ENCODE peak calls at places on chromosomes 4 and X, in ten cellular contexts. G is uterus, W is heart left ventricle, V is esophagus squamous epithelium, I is upper lobe of left lung, N is gastrocnemius medialis, B is sigmoid colon, K is prostate gland, U is transverse colon, T is lower leg skin. F is an unnamed sample.

GRCh38 chr4:153232768-153233167 is 28.5 kb downstream of the TRIM2 start:
- DNase-seq in G (no peak), W (peak), V (no peak), I (peak), N (no peak), B (no peak), K (no peak), U (peak), T (peak), F (no peak)

GRCh38 chrX:149472620-149473019 is 32.5 kb downstream of the IDS start:
- DNase-seq in G (no peak), W (no peak), V (no peak), I (no peak), N (no peak), B (no peak), K (no peak), U (no peak), T (no peak), F (no peak)

GRCh38 chrX:264634-265455 is 16.3 kb upstream of the PLCXD1 start:
- DNase-seq in G (no peak), W (no peak), V (no peak), I (peak), N (no peak), B (peak), K (peak), U (no peak), T (peak), F (no peak)

GRCh38 chr4:128716325-128716724 is 93.2 kb upstream of the JADE1 start:
- DNase-seq in G (peak), W (peak), V (no peak), I (no peak), N (no peak), B (peak), K (no peak), U (no peak), T (no peak), F (no peak)

GRCh38 chrX:92213781-92214180 is 434.6 kb downstream of the PCDH11X start:
- DNase-seq in G (no peak), W (no peak), V (no peak), I (no peak), N (no peak), B (no peak), K (no peak), U (no peak), T (no peak), F (no peak)

GRCh38 chr4:156523991-156524390 is 447.6 kb downstream of the PDGFC start:
- DNase-seq in G (no peak), W (no peak), V (no peak), I (no peak), N (no peak), B (no peak), K (no peak), U (no peak), T (no peak), F (no peak)

GRCh38 chr4:77010841-77011354 is 61.3 kb downstream of the SEPTIN11 start:
- DNase-seq in G (no peak), W (no peak), V (no peak), I (no peak), N (no peak), B (no peak), K (no peak), U (no peak), T (no peak), F (no peak)

GRCh38 chrX:110944793-110945466 is 149.3 kb upstream of the CHRDL1 start:
- DNase-seq in G (no peak), W (no peak), V (no peak), I (no peak), N (no peak), B (no peak), K (peak), U (no peak), T (peak), F (no peak)

GRCh38 chr4:98662619-98663225 is 4.3 kb upstream of the TSPAN5 start:
- DNase-seq in G (no peak), W (no peak), V (no peak), I (no peak), N (no peak), B (no peak), K (peak), U (no peak), T (no peak), F (no peak)

GRCh38 chrX:54066841-54067240 is 22.6 kb upstream of the PHF8 start:
- DNase-seq in G (no peak), W (no peak), V (no peak), I (no peak), N (no peak), B (no peak), K (no peak), U (no peak), T (no peak), F (no peak)

GRCh38 chr4:44479731-44480130 is 31.1 kb upstream of the KCTD8 start:
- DNase-seq in G (no peak), W (no peak), V (no peak), I (no peak), N (no peak), B (no peak), K (no peak), U (no peak), T (no peak), F (no peak)

GRCh38 chr4:79603681-79604080 is 195.7 kb upstream of the GK2 start:
- DNase-seq in G (no peak), W (no peak), V (no peak), I (no peak), N (no peak), B (no peak), K (no peak), U (no peak), T (no peak), F (no peak)

GRCh38 chrX:120499301-120500097 is 30.4 kb upstream of the LAMP2 start:
- DNase-seq in G (peak), W (no peak), V (no peak), I (no peak), N (no peak), B (no peak), K (no peak), U (no peak), T (no peak), F (no peak)

GRCh38 chr4:128444544-128445302 is 157.1 kb upstream of the PGRMC2 start:
- DNase-seq in G (no peak), W (no peak), V (no peak), I (no peak), N (no peak), B (no peak), K (no peak), U (no peak), T (no peak), F (no peak)

GRCh38 chrX:139691843-139692505 is 16.0 kb downstream of the MCF2 start:
- DNase-seq in G (no peak), W (no peak), V (no peak), I (no peak), N (no peak), B (no peak), K (no peak), U (no peak), T (no peak), F (no peak)

GRCh38 chr4:123017078-123017477 is 94.7 kb upstream of the NUDT6 start:
- DNase-seq in G (no peak), W (no peak), V (no peak), I (no peak), N (no peak), B (no peak), K (no peak), U (no peak), T (no peak), F (no peak)

GRCh38 chrX:24839331-24839730 is 145.6 kb downstream of the POLA1 start:
- DNase-seq in G (no peak), W (no peak), V (no peak), I (no peak), N (no peak), B (no peak), K (no peak), U (no peak), T (no peak), F (no peak)

GRCh38 chr4:68850293-68850692 is 34.5 kb downstream of the UGT2B10 start:
- DNase-seq in G (no peak), W (no peak), V (no peak), I (no peak), N (no peak), B (no peak), K (no peak), U (no peak), T (no peak), F (no peak)

GRCh38 chr4:118280501-118281218 is 72.1 kb downstream of the PRSS12 start:
- DNase-seq in G (peak), W (peak), V (no peak), I (peak), N (no peak), B (no peak), K (peak), U (peak), T (no peak), F (peak)

GRCh38 chr4:64417974-64418373 is 8.7 kb upstream of the TECRL start:
- DNase-seq in G (no peak), W (peak), V (no peak), I (no peak), N (peak), B (no peak), K (peak), U (no peak), T (no peak), F (no peak)

GRCh38 chr4:1986578-1987210 is 22.1 kb downstream of the NELFA start:
- DNase-seq in G (no peak), W (no peak), V (no peak), I (peak), N (no peak), B (no peak), K (no peak), U (no peak), T (peak), F (no peak)

GRCh38 chrX:71454222-71454621 is 78.7 kb upstream of the OGT start:
- DNase-seq in G (no peak), W (no peak), V (no peak), I (no peak), N (no peak), B (no peak), K (no peak), U (no peak), T (no peak), F (no peak)

GRCh38 chrX:8748855-8749254 is 16.9 kb upstream of the ANOS1 start:
- DNase-seq in G (no peak), W (no peak), V (no peak), I (no peak), N (no peak), B (no peak), K (no peak), U (no peak), T (no peak), F (no peak)

GRCh38 chrX:134764202-134764785 is 106.0 kb upstream of the PLAC1 start:
- DNase-seq in G (no peak), W (no peak), V (no peak), I (no peak), N (no peak), B (no peak), K (no peak), U (no peak), T (no peak), F (no peak)

GRCh38 chrX:48996969-48997368 is 5.1 kb downstream of the GRIPAP1 start:
- DNase-seq in G (no peak), W (no peak), V (no peak), I (no peak), N (no peak), B (no peak), K (no peak), U (no peak), T (no peak), F (no peak)

GRCh38 chr4:11814758-11815157 is 386.1 kb upstream of the HS3ST1 start:
- DNase-seq in G (no peak), W (no peak), V (no peak), I (no peak), N (no peak), B (no peak), K (no peak), U (no peak), T (no peak), F (no peak)

GRCh38 chr4:68375667-68376559 is 26.0 kb upstream of the YTHDC1 start:
- DNase-seq in G (peak), W (peak), V (no peak), I (peak), N (peak), B (no peak), K (peak), U (peak), T (no peak), F (peak)

GRCh38 chrX:15511563-15511962 is 11.0 kb downstream of the BMX start:
- DNase-seq in G (no peak), W (no peak), V (no peak), I (no peak), N (no peak), B (no peak), K (no peak), U (no peak), T (no peak), F (no peak)

GRCh38 chr4:101218346-101218745 is 129.0 kb downstream of the PPP3CA start:
- DNase-seq in G (no peak), W (no peak), V (no peak), I (no peak), N (no peak), B (no peak), K (no peak), U (no peak), T (no peak), F (no peak)

GRCh38 chr4:101103381-101104142 is 243.8 kb downstream of the PPP3CA start:
- DNase-seq in G (no peak), W (no peak), V (no peak), I (no peak), N (no peak), B (no peak), K (no peak), U (no peak), T (no peak), F (no peak)

GRCh38 chr4:174746710-174747109 is 82.3 kb downstream of the GLRA3 start:
- DNase-seq in G (no peak), W (no peak), V (no peak), I (no peak), N (no peak), B (no peak), K (no peak), U (no peak), T (no peak), F (no peak)

DNA sequence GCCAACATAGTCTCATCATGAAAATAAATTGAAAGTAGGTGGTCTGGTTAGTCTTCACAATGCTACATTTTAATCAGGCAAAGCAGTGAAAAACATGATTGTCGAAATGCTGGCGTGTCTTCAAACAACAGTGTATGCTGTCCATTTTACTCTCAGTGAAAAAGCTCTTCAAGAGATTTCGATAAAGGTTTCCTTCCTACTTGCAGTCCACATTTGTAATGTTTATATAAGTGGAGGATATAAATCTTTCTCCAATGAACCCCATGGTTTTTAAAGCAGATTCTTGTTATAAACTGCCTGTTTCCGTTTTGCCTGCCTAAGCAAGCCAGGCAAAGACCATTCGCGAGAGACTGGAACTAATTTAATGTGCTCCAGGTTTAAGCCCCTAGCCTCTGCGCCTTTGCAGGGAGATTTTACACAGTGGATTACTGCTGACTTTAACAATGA is 169.6 kb downstream of the SCFD2 start:
- DNase-seq in G (no peak), W (no peak), V (no peak), I (no peak), N (no peak), B (no peak), K (no peak), U (no peak), T (no peak), F (no peak)
- H3K4me3 ChIP-seq in G (no peak), W (no peak), V (no peak), I (no peak), N (no peak), B (no peak), K (no peak), U (no peak), T (no peak), F (no peak)

DNA sequence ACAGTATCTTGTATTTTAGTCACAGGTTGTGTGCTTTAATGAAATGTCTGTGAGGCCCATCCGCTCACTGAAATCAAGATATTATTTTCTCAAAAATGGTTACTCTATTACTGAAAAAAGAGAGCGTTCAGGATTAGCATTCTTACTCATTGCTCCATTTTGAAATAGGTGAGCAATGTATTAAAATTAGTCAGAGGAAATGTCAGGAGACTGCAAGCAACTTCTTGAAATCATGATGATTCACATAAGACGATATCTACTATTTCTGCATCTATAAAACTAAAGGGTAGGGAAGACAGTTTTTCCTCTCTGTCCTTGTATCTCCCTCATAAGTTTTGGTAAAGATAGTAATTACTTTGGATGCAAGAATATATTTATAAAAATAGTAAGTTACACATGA is 937.7 kb downstream of the PCDH7 start:
- DNase-seq in G (no peak), W (no peak), V (no peak), I (no peak), N (no peak), B (no peak), K (no peak), U (no peak), T (no peak), F (no peak)
- TF ChIP-seq POLR2A in G (no peak), W (no peak), V (no peak), I (no peak), N (no peak), B (no peak), K (no peak), U (no peak), T (no peak), F (no peak)

DNA sequence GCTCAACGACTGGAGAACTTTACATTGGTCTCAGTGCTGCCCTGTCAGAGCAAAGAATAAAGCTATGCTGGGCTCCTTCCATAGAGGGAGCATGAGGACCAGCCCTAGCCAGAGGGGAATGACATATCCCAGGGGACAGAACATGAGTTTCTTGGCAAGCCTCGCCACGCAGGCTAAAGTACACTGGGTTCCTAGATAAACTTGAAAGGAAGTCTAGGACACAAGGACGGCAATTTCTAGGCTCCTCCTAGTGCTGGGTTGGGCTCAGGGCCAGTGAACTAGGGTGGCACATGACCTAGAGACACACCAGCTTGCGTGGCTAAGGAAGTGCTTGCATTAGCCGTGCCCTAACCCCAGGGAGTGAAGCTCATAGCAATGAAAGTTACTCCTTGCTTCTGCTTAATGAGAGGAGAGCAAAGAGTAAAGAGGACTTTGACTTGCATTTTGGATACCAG is 141.0 kb downstream of the MAB21L2 start:
- DNase-seq in G (peak), W (peak), V (no peak), I (peak), N (peak), B (peak), K (peak), U (peak), T (peak), F (peak)
- TF ChIP-seq CTCF in G (no peak), W (peak), V (no peak), I (no peak), N (peak), B (no peak), K (peak), U (peak), T (no peak), F (no peak)

GRCh38 chrX:150572206-150572605 is 3.8 kb downstream of the MTM1 start:
- DNase-seq in G (no peak), W (no peak), V (no peak), I (no peak), N (no peak), B (no peak), K (no peak), U (no peak), T (no peak), F (no peak)
- H3K4me3 ChIP-seq in G (no peak), W (no peak), V (no peak), I (no peak), N (no peak), B (no peak), K (no peak), U (peak), T (no peak), F (no peak)

DNA sequence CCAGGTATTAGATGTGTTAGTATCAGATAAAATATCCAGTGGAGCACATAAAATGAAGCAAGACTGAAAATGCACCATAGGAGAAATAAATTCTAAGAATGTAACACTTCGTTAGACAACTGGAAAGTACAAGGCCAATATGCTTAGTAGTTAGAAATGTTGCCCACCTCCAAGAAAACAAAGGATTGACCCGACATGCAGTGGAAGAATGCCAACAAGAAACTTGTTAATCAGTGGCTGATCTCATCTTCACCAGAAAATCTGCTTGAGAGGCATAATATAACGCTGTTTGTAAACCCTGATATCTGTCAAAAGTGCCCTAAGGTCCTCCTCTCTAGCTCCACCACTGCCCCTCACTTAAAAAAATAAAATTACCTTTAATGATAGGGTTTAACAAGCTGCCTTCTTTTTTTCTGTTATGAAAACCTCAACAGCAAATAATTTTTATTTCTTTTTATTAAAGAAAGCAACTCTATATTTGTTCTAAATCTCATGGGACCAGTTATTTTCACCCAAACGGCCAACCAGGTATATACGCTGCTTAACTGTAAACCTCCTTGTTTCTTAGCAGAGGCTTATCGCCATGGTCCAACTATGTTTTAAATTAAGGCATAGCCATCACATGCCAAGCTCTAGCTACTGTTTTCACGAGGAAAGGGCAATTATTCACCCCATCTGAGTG is 1.8 kb downstream of the RASGEF1B start:
- DNase-seq in G (no peak), W (no peak), V (no peak), I (no peak), N (no peak), B (no peak), K (no peak), U (no peak), T (no peak), F (no peak)
- TF ChIP-seq POLR2A in G (no peak), W (no peak), V (no peak), I (no peak), N (no peak), B (no peak), K (no peak), U (no peak), T (no peak), F (no peak)

GRCh38 chr4:89586864-89587263 is 250.1 kb downstream of the SNCA start:
- DNase-seq in G (no peak), W (no peak), V (no peak), I (no peak), N (no peak), B (no peak), K (no peak), U (no peak), T (no peak), F (no peak)
- TF ChIP-seq CTCF in G (no peak), W (peak), V (no peak), I (no peak), N (no peak), B (no peak), K (no peak), U (no peak), T (no peak), F (no peak)

DNA sequence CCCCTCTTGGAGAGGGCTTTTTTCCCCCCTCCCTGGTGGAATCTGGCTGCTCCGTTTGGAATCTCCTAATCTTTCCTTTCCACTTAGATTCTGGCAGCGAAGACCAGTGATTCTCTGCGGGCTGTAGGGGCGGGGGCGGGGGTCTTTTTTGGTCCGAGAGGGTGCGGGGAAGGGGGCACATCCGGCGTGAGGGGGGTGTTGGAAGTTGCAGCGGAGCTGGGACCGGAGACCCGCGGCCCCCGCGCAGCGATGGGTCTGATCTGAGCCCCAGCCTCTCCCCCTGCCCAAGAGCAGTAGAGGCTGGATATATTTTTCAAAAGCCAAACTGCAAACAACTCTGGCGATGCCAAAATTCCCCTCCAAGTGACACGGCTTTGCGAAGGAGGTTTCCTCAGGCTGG is 307 bp downstream of the GRID2 start:
- DNase-seq in G (no peak), W (no peak), V (no peak), I (no peak), N (no peak), B (no peak), K (no peak), U (no peak), T (no peak), F (no peak)
- H3K4me3 ChIP-seq in G (no peak), W (peak), V (no peak), I (no peak), N (peak), B (peak), K (peak), U (peak), T (no peak), F (peak)